ENCODE peak calls at places on chromosomes 4 and X, in five cellular contexts. A is mesenchymal stem cell, P is trophoblast cell, Q is H9, F is IMR-90. G is an unnamed sample.

GRCh38 chr4:84309191-84309590 is 189.9 kb downstream of the NKX6-1 start:
- DNase-seq in Q (no peak), A (no peak), P (no peak), F (no peak), G (no peak)

GRCh38 chr4:52957791-52958190 is 95.7 kb downstream of the RASL11B start:
- DNase-seq in A (no peak), F (peak; percentile 24), Q (no peak), P (no peak), G (no peak)

GRCh38 chr4:164536829-164537228 is 217.1 kb upstream of the SMIM31 start:
- DNase-seq in P (peak; percentile 82), Q (no peak), A (peak; percentile 8), F (peak; percentile 7), G (no peak)

GRCh38 chr4:177308125-177308524 is 1.5 kb upstream of the NEIL3 start:
- DNase-seq in A (peak; percentile 82), P (peak; percentile 1), F (peak; percentile 85), Q (no peak), G (no peak)

GRCh38 chr4:138562544-138562961 is 320.4 kb upstream of the SLC7A11 start:
- DNase-seq in F (peak; percentile 87), A (peak; percentile 74), P (no peak), Q (no peak), G (no peak)

GRCh38 chr4:35897808-35898207 is 346.5 kb downstream of the ARAP2 start:
- DNase-seq in Q (no peak), F (no peak), A (no peak), P (no peak), G (no peak)

GRCh38 chrX:17655232-17656034 is 81.9 kb upstream of the SCML1 start:
- DNase-seq in A (no peak), Q (peak; percentile 42), P (peak; percentile 3), F (peak; percentile 4), G (no peak)

GRCh38 chr4:163171590-163171989 is 4.9 kb upstream of the NAF1 start:
- DNase-seq in A (no peak), Q (no peak), F (no peak), P (no peak), G (no peak)

GRCh38 chrX:17535229-17535628 is 160.2 kb downstream of the NHS start:
- DNase-seq in A (no peak), F (peak; percentile 20), P (peak; percentile 61), Q (peak; percentile 56), G (no peak)

GRCh38 chrX:87516716-87517115 is 886 bp upstream of the KLHL4 start:
- DNase-seq in P (no peak), Q (no peak), F (peak; percentile 55), A (peak; percentile 15), G (no peak)

GRCh38 chr4:87995435-87995834 is 12.0 kb upstream of the PKD2 start:
- DNase-seq in F (no peak), P (no peak), Q (no peak), A (no peak), G (no peak)

GRCh38 chr4:87986508-87986907 is 11.0 kb downstream of the SPP1 start:
- DNase-seq in F (no peak), A (no peak), Q (no peak), P (no peak), G (no peak)

GRCh38 chr4:87985097-87985886 is 9.8 kb downstream of the SPP1 start:
- DNase-seq in A (peak; percentile 64), Q (peak; percentile 81), P (peak; percentile 29), F (peak; percentile 35), G (no peak)

GRCh38 chr4:87985887-87986200 is 10.3 kb downstream of the SPP1 start:
- DNase-seq in P (no peak), Q (no peak), F (no peak), A (no peak), G (no peak)

GRCh38 chr4:87989765-87990164 is 14.3 kb downstream of the SPP1 start:
- DNase-seq in P (no peak), A (no peak), F (no peak), Q (no peak), G (no peak)
- H2AK5ac ChIP-seq in P (no peak overlapping the region), A (no peak overlapping the region), F (no peak overlapping the region), Q (no peak overlapping the region), G (no peak overlapping the region)

GRCh38 chr4:11512861-11513260 is 84.2 kb upstream of the HS3ST1 start:
- DNase-seq in A (no peak), Q (no peak), F (no peak), P (peak; percentile 25), G (no peak)

GRCh38 chr4:11511321-11511720 is 82.6 kb upstream of the HS3ST1 start:
- DNase-seq in P (no peak), Q (no peak), A (peak; percentile 51), F (no peak), G (no peak)

GRCh38 chr4:11518754-11519153 is 90.1 kb upstream of the HS3ST1 start:
- DNase-seq in P (no peak), A (no peak), F (no peak), Q (no peak), G (no peak)

GRCh38 chr4:11514780-11515432 is 86.2 kb upstream of the HS3ST1 start:
- DNase-seq in F (no peak), A (peak; percentile 61), P (no peak), Q (no peak), G (no peak)
- H2AFZ ChIP-seq in F (no peak overlapping the region), A (no peak overlapping the region), P (no peak overlapping the region), Q (no peak overlapping the region), G (no peak overlapping the region)

GRCh38 chr4:88523325-88524129 is at the start of gene PYURF:
- DNase-seq in P (peak; percentile 97), A (peak; percentile 97), F (peak; percentile 91), Q (peak; percentile 97), G (peak; percentile 83)
- H3K27ac ChIP-seq in P (peak within 1 kb of the TSS; percentile 65), A (peak within 1 kb of the TSS; percentile 71), F (peak within 1 kb of the TSS; percentile 90), Q (peak within 1 kb of the TSS; percentile 35), G (peak within 1 kb of the TSS; percentile 61)

DNA sequence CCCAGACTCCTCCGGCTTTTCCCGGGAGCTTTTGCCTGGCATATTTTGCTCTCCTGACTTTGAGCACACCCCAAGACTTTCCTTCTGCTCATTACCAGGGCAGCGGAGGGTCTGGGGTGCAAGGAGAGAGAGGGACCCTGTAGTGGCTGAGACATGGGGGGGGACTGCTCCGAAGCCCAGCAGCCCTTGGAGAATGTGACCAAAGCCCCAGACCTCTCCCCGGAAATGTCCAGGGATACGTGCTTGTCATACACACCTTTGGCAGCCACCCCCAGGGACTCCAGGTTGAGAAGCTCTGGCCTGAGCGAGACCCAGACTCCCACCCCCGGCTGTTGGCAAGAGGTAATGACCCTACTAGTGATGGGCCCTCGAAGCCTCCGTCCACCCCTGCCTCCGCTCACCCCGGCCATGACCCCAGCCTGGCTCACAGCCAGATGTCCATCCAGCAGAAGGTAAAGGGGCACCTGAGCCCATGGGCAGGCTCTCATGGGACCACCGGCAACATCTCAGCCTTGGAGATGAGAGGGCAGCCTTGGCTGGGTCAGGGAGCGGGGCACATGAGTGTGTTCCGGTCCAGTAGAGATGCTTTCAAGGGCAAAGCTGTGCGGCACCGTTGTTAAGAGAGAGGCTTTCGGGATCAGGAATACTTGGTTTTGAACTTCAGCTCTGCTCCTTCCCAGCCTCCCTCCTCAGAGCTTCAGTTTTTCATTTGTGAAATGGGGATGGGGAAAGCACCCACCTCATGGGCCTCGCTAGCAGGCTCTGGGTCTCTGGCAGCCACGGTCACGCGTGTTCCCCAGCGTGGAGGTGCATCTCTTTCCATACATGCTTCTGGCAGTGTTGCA is 2.0 kb downstream of the PSAPL1 start:
- DNase-seq in A (no peak), F (no peak), P (no peak), Q (no peak), G (no peak)
- H2AK5ac ChIP-seq in A (no peak overlapping the region), F (no peak overlapping the region), P (no peak overlapping the region), Q (no peak overlapping the region), G (no peak overlapping the region)

GRCh38 chr4:129971419-129971818 is 875.5 kb downstream of the C4orf33 start:
- DNase-seq in Q (no peak), A (no peak), P (no peak), F (no peak), G (no peak)
- H2AFZ ChIP-seq in Q (no peak overlapping the region), A (no peak overlapping the region), P (no peak overlapping the region), F (no peak overlapping the region), G (no peak overlapping the region)

GRCh38 chr4:41437264-41437566 is 100.7 kb upstream of the LIMCH1 start:
- DNase-seq in F (no peak), Q (no peak), A (peak; percentile 48), P (no peak), G (no peak)
- H3K27ac ChIP-seq in F (no peak overlapping the region), Q (no peak overlapping the region), A (no peak overlapping the region), P (peak overlapping the region; percentile 55), G (no peak overlapping the region)

GRCh38 chr4:3464911-3465697 is 2.0 kb downstream of the DOK7 start:
- DNase-seq in A (no peak), Q (no peak), F (no peak), P (no peak), G (no peak)

GRCh38 chr4:3467601-3468031 is 4.5 kb downstream of the DOK7 start:
- DNase-seq in F (no peak), Q (no peak), P (no peak), A (no peak), G (no peak)

GRCh38 chr4:3468154-3468553 is 5.0 kb downstream of the DOK7 start:
- DNase-seq in A (no peak), Q (no peak), F (no peak), P (no peak), G (no peak)

GRCh38 chr4:3465698-3466671 is 2.9 kb downstream of the DOK7 start:
- DNase-seq in A (no peak), F (no peak), Q (peak; percentile 74), P (no peak), G (no peak)

GRCh38 chr4:3466691-3467600 is 3.8 kb downstream of the DOK7 start:
- DNase-seq in A (no peak), F (no peak), Q (no peak), P (no peak), G (no peak)
- H2AK5ac ChIP-seq in A (no peak overlapping the region), F (no peak overlapping the region), Q (no peak overlapping the region), P (no peak overlapping the region), G (peak overlapping the region; percentile 63)

DNA sequence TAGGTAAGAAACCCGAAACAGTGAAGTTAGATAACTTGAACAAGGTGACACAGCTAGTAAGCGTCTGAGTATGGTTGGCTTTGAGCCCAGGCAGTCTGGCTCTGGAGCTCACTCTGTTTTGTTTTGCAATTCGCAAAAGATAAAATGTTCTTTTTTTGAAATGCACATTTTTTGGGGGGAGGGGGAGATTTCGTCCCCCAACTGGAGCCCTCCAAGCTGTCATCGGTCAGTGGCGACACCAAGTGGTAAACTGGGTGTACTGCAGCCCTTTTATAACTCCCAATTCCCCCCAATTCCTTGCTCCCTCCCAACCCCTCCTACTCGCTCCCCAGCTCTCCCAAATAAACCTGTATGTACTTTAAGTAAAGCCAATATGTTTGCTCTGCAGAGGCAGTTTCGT is 2.8 kb upstream of the CLCN5 start:
- DNase-seq in A (peak; percentile 44), P (peak; percentile 28), F (peak; percentile 46), Q (peak; percentile 36), G (peak; percentile 49)
- H2AFZ ChIP-seq in A (no peak overlapping the region), P (no peak overlapping the region), F (no peak overlapping the region), Q (no peak overlapping the region), G (no peak overlapping the region)

GRCh38 chrX:69503228-69503834 is 795 bp upstream of the NALF2 start:
- DNase-seq in A (no peak), F (no peak), P (no peak), Q (no peak), G (no peak)
- H3K27ac ChIP-seq in A (no peak overlapping the region), F (no peak overlapping the region), P (no peak overlapping the region), Q (no peak overlapping the region), G (peak overlapping the region; percentile 83)